ENCODE peak calls at places on chromosomes 3 and 15, in ten cellular contexts. E is Peyer's patch, R is cardiac fibroblast, U is A549, F is BJ, Q is colonic mucosa, C is lower lobe of right lung, I is psoas muscle, P is HL-60, X is fibroblast of the aortic adventitia. L is an unnamed sample.

GRCh38 chr3:141686477-141687280 is 51.4 kb upstream of the RNF7 start:
- DNase-seq in F (no peak), Q (peak; percentile 72), C (peak; percentile 73), E (peak; percentile 71), X (peak; percentile 70), P (no peak), U (peak; percentile 4), I (peak; percentile 71), R (peak; percentile 80), L (peak; percentile 55)

GRCh38 chr3:100912976-100913375 is 80.2 kb downstream of the ABI3BP start:
- DNase-seq in F (no peak), P (no peak), X (no peak), C (no peak), Q (no peak), E (no peak), R (no peak), U (no peak), I (no peak), L (no peak)

GRCh38 chr3:197149528-197149927 is 119.9 kb upstream of the MELTF start:
- DNase-seq in F (no peak), C (no peak), E (no peak), Q (no peak), X (no peak), I (no peak), U (no peak), R (no peak), P (peak; percentile 45), L (no peak)

GRCh38 chr3:8338424-8338823 is 163.2 kb upstream of the LMCD1 start:
- DNase-seq in C (no peak), E (no peak), P (no peak), R (no peak), U (no peak), X (no peak), I (no peak), F (no peak), Q (no peak), L (no peak)

GRCh38 chr3:13540332-13540995 is 8.5 kb upstream of the FBLN2 start:
- DNase-seq in F (no peak), R (no peak), P (no peak), I (peak; percentile 77), X (peak; percentile 55), C (no peak), E (no peak), Q (peak; percentile 32), U (no peak), L (no peak)

GRCh38 chr15:94848054-94848453 is 616.7 kb downstream of the MCTP2 start:
- DNase-seq in Q (no peak), I (no peak), R (no peak), X (no peak), E (no peak), U (no peak), F (no peak), P (no peak), C (no peak), L (no peak)

GRCh38 chr15:73872370-73872769 is 994 bp upstream of the TBC1D21 start:
- DNase-seq in X (peak; percentile 37), E (no peak), U (no peak), Q (no peak), R (peak; percentile 7), P (no peak), F (peak; percentile 13), I (no peak), C (no peak), L (no peak)

GRCh38 chr3:22176911-22177310 is 425.9 kb upstream of the ZNF385D start:
- DNase-seq in Q (no peak), U (no peak), R (no peak), E (no peak), F (no peak), C (no peak), I (no peak), P (no peak), X (no peak), L (no peak)

GRCh38 chr3:57512174-57512573 is 32.0 kb downstream of the DNAH12 start:
- DNase-seq in U (no peak), C (no peak), P (no peak), R (peak; percentile 21), I (no peak), X (peak; percentile 18), E (no peak), Q (no peak), F (no peak), L (no peak)

GRCh38 chr3:161265916-161266571 is 44.9 kb downstream of the NMD3 start:
- DNase-seq in Q (no peak), R (no peak), I (no peak), U (no peak), C (no peak), F (no peak), X (no peak), E (no peak), P (no peak), L (no peak)

GRCh38 chr3:149902498-149903139 is 68.1 kb downstream of the PFN2 start:
- DNase-seq in U (no peak), Q (no peak), P (no peak), E (no peak), I (no peak), F (no peak), C (no peak), X (peak; percentile 19), R (peak; percentile 18), L (no peak)

GRCh38 chr15:77474310-77474986 is 53.8 kb downstream of the HMG20A start:
- DNase-seq in I (no peak), R (no peak), X (no peak), E (no peak), U (no peak), F (no peak), C (no peak), Q (no peak), P (no peak), L (no peak)

GRCh38 chr3:43236008-43236407 is 50.3 kb upstream of the SNRK start:
- DNase-seq in X (peak; percentile 11), E (no peak), C (no peak), U (no peak), P (no peak), I (no peak), F (no peak), Q (no peak), R (no peak), L (no peak)

GRCh38 chr3:13082677-13083076 is 9.4 kb upstream of the IQSEC1 start:
- DNase-seq in P (no peak), U (no peak), X (no peak), R (no peak), C (no peak), I (no peak), E (no peak), Q (no peak), F (no peak), L (no peak)

DNA sequence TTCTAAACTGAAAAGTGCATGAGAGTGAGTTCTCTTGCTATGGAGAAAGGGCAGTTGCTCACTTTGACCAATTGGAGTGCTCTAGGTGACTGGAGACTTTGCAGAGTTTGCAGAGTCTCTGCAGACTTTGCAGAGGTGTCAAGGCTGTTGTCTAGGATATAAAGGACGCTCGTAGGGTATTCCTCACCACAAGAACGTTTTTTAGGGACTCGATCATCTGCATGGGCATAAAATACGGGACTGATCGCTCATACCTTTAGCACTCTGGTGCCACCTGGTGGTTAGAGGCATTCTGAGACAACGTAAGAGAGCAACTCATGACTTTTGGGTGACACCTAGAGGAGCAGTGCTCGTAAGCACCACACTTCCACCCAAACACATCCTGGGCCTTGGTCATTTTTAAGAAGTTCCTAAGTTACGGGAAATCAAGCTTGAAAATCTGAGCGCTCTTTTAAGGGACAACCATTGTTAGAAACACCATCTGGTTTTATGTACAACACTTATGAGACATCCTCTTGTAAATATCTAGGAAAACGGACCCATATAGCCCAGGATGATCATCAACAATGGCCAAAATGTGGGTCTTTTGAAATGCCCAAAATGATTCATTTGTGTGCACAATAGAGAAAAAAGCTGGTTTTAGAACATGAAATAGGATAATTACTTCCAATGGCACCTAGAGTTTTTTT is 51.6 kb upstream of the XCR1 start:
- DNase-seq in I (peak; percentile 83), P (peak; percentile 83), C (peak; percentile 81), R (peak; percentile 95), Q (peak; percentile 96), X (peak; percentile 97), U (peak; percentile 84), F (peak; percentile 48), E (peak; percentile 98), L (peak; percentile 79)
- H3K4me3 ChIP-seq in I (peak overlapping the region; percentile 37), P (no peak overlapping the region), C (no peak overlapping the region), R (no peak overlapping the region), Q (no peak overlapping the region), X (no peak overlapping the region), U (no peak overlapping the region), F (no peak overlapping the region), E (no peak overlapping the region), L (no peak overlapping the region)

DNA sequence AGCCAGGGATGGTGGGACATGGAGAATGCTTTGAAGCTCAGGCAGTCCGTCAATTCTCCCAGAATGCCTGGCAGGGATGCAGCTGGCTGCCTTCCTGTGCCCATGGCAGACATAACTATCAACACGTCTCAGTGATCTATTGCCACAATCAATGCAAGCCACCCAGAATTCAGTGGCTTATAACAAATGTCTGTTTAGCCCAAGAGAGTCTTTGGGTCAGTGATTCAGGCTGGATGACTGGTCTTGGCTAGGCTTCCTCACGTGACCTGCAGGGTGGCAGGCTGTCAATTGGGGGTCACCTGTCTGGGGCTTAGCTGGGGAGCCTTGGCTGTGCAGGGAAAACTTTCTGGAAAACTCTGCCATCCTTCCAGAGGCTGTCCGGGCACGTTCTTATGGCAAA is 213.1 kb upstream of the LRRFIP2 start:
- DNase-seq in P (no peak), U (no peak), E (no peak), X (no peak), Q (no peak), I (no peak), C (no peak), R (no peak), F (no peak), L (no peak)
- H3K4me3 ChIP-seq in P (no peak overlapping the region), U (no peak overlapping the region), E (no peak overlapping the region), X (no peak overlapping the region), Q (no peak overlapping the region), I (no peak overlapping the region), C (no peak overlapping the region), R (no peak overlapping the region), F (no peak overlapping the region), L (no peak overlapping the region)

DNA sequence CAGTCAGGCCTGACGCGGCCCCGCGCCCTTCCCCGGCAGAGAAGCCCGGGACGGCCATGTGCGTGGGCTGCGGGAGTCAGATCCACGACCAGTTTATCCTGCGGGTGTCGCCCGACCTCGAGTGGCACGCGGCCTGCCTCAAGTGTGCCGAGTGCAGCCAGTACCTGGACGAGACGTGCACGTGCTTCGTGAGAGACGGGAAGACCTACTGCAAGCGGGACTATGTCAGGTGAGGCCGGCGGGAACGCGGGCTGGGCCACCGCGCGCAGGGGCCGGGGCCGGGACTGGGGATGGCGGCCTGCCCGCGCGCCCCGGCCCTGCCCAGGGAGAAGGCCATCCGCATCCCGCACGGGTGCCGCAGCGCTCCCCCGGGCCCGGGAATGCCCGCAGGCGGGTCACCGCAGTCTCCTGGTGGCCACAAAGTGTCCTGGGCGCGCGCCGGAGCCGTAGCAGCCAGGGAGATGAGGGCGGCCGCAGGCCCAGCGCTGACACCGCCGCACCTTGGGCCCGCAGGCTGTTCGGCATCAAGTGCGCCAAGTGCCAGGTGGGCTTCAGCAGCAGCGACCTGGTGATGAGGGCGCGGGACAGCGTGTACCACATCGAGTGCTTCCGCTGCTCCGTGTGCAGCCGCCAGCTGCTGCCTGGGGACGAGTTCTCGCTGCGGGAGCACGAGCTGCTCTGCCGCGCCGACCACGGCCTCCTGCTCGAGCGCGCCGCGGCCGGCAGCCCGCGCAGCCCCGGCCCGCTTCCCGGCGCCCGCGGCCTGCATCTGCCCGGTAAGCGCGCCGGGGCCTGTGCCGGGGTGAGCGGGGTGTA is 1.4 kb downstream of the ISL2 start:
- DNase-seq in U (no peak), E (no peak), C (peak; percentile 52), Q (no peak), X (no peak), R (no peak), P (peak; percentile 64), F (no peak), I (no peak), L (peak; percentile 38)
- H3K4me3 ChIP-seq in U (peak overlapping the region; percentile 75), E (peak overlapping the region; percentile 36), C (peak overlapping the region; percentile 40), Q (peak overlapping the region; percentile 15), X (peak overlapping the region; percentile 37), R (no peak overlapping the region), P (peak overlapping the region; percentile 66), F (peak overlapping the region; percentile 74), I (peak overlapping the region; percentile 39), L (no peak overlapping the region)

GRCh38 chr3:29285356-29286070 is 4.6 kb downstream of the RBMS3 start:
- DNase-seq in F (no peak), Q (no peak), E (no peak), R (peak; percentile 75), U (peak; percentile 42), C (no peak), I (no peak), P (no peak), X (peak; percentile 71), L (no peak)
- H3K4me3 ChIP-seq in F (peak overlapping the region; percentile 5), Q (no peak overlapping the region), E (no peak overlapping the region), R (peak overlapping the region; percentile 13), U (peak overlapping the region; percentile 16), C (peak overlapping the region; percentile 39), I (peak overlapping the region; percentile 76), P (no peak overlapping the region), X (peak overlapping the region; percentile 93), L (peak overlapping the region; percentile 52)